ENCODE peak calls at places on chromosomes 5 and 9, in five cellular contexts. P is A673; M is pancreas; F is effector memory CD4-positive, alpha-beta T cell; D is PC-9. T is an unnamed sample.
A peak's percentile ranks its signal among the peaks of the same experiment; 100 is the strongest.

GRCh38 chr5:32503261-32503660 is 58.7 kb upstream of the ZFR start:
- DNase-seq in D (no peak), P (no peak), F (no peak), M (no peak), T (no peak)

GRCh38 chr5:166164211-166164610 is 2127.2 kb upstream of the WWC1 start:
- DNase-seq in P (no peak), M (no peak), D (no peak), F (no peak), T (no peak)

GRCh38 chr9:36991516-36992134 is 42.4 kb downstream of the PAX5 start:
- DNase-seq in F (no peak), M (no peak), P (peak; percentile 60), D (no peak), T (peak; percentile 55)

GRCh38 chr9:69542942-69543704 is 129.0 kb downstream of the APBA1 start:
- DNase-seq in D (no peak), F (no peak), M (no peak), P (peak; percentile 64), T (no peak)

GRCh38 chr5:90802695-90803317 is 244.2 kb downstream of the ADGRV1 start:
- DNase-seq in F (no peak), P (peak; percentile 67), D (peak; percentile 53), M (no peak), T (peak; percentile 6)

GRCh38 chr5:139642891-139643871 is 5.0 kb upstream of the CXXC5 start:
- DNase-seq in P (no peak), F (no peak), M (peak; percentile 85), D (peak; percentile 79), T (no peak)

GRCh38 chr9:120713257-120714087 is 798 bp downstream of the MEGF9 start:
- DNase-seq in D (no peak), F (no peak), M (peak; percentile 75), P (no peak), T (no peak)

GRCh38 chr9:125825762-125826161 is 78.6 kb downstream of the PBX3 start:
- DNase-seq in F (no peak), D (no peak), M (no peak), P (no peak), T (no peak)

GRCh38 chr9:88920645-88921044 is 70.6 kb upstream of the S1PR3 start:
- DNase-seq in D (no peak), M (no peak), P (no peak), F (no peak), T (no peak)

GRCh38 chr5:159017787-159018186 is 81.9 kb downstream of the EBF1 start:
- DNase-seq in P (peak; percentile 87), M (no peak), D (no peak), F (no peak), T (no peak)

GRCh38 chr9:119004618-119004990 is 364.6 kb downstream of the BRINP1 start:
- DNase-seq in P (no peak), F (no peak), M (no peak), D (no peak), T (no peak)

GRCh38 chr9:81848472-81848871 is 79.8 kb upstream of the SPATA31D4 start:
- DNase-seq in P (no peak), F (no peak), M (no peak), D (no peak), T (no peak)

GRCh38 chr5:172582940-172583339 is 58.1 kb upstream of the NEURL1B start:
- DNase-seq in M (no peak), F (no peak), P (no peak), D (no peak), T (no peak)

GRCh38 chr9:133785753-133786370 is 47.7 kb upstream of the SARDH start:
- DNase-seq in M (no peak), P (no peak), F (no peak), D (no peak), T (no peak)

GRCh38 chr5:176549871-176550270 is 729 bp downstream of the CDHR2 start:
- DNase-seq in M (no peak), F (no peak), D (no peak), P (no peak), T (no peak)

GRCh38 chr5:177421046-177421798 is 5.3 kb upstream of the GRK6 start:
- DNase-seq in P (no peak), F (no peak), D (no peak), M (no peak), T (no peak)

GRCh38 chr5:169122951-169123350 is 178.0 kb downstream of the SLIT3 start:
- DNase-seq in D (no peak), M (no peak), F (no peak), P (no peak), T (no peak)

GRCh38 chr5:134267366-134268018 is 41.6 kb upstream of the PPP2CA start:
- DNase-seq in D (no peak), P (peak; percentile 18), F (no peak), M (no peak), T (no peak)

GRCh38 chr9:88237454-88238280 is 99.4 kb upstream of the SPATA31C2 start:
- DNase-seq in D (no peak), F (no peak), P (no peak), M (no peak), T (no peak)

GRCh38 chr5:149829954-149830353 is 99.8 kb downstream of the PPARGC1B start:
- DNase-seq in M (no peak), F (no peak), D (no peak), P (peak; percentile 42), T (no peak)

GRCh38 chr5:179893076-179893957 is 14.4 kb downstream of the TBC1D9B start:
- DNase-seq in D (no peak), P (no peak), F (no peak), M (no peak), T (no peak)

GRCh38 chr5:84393969-84394368 is 9.3 kb upstream of the EDIL3 start:
- DNase-seq in F (no peak), D (peak; percentile 72), P (peak; percentile 3), M (no peak), T (no peak)

GRCh38 chr9:126320158-126320922 is 6.3 kb upstream of the MVB12B start:
- DNase-seq in M (no peak), D (no peak), P (no peak), F (no peak), T (no peak)

GRCh38 chr5:169296456-169297220 is 4.3 kb downstream of the SLIT3 start:
- DNase-seq in M (no peak), D (no peak), P (no peak), F (no peak), T (no peak)

GRCh38 chr5:56430437-56430836 is 197.3 kb upstream of the ANKRD55 start:
- DNase-seq in D (no peak), P (no peak), F (no peak), M (no peak), T (no peak)

GRCh38 chr9:100573655-100574260 is 4.1 kb upstream of the CAVIN4 start:
- DNase-seq in M (no peak), F (no peak), P (no peak), D (no peak), T (no peak)

GRCh38 chr9:109179801-109180523 is 12.9 kb upstream of the FRRS1L start:
- DNase-seq in P (no peak), F (no peak), M (no peak), D (no peak), T (no peak)

GRCh38 chr9:134243778-134244467 is 79.6 kb upstream of the RNU6ATAC start:
- DNase-seq in F (no peak), M (no peak), P (no peak), D (no peak), T (peak; percentile 41)

GRCh38 chr5:111070272-111071134 is 1.0 kb upstream of the TSLP start:
- DNase-seq in M (peak; percentile 62), F (no peak), D (no peak), P (peak; percentile 33), T (no peak)

GRCh38 chr5:127838661-127839060 is 135.5 kb downstream of the CCDC192 start:
- DNase-seq in D (no peak), P (no peak), F (no peak), M (no peak), T (no peak)

GRCh38 chr5:91541696-91542095 is 158.6 kb upstream of the ARRDC3 start:
- DNase-seq in D (no peak), F (no peak), M (no peak), P (no peak), T (no peak)

DNA sequence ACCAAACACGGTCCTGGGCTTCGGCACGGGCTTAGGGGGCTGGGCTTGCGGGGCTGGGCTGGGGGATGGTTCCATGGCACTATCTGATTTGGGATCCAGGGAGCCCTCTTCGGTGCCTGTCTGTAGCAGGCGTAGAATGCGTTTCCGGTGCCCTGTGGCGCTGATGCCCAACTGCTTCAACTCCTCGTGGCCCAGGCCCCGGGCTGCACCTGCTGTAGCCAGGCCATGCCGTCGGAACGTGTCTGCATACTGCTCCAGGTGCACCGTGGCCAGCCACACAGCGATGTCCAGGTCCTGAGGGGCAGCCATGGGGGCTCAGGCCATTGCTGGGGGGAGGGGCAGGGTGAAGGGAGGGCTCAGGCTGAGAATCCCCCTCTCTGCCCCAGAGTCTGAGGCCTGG is 1.9 kb downstream of the ARAP3 start:
- DNase-seq in P (no peak), F (no peak), D (no peak), M (no peak), T (no peak)
- H3K27me3 ChIP-seq in P (no peaks in the 10 kb centered on the region), F (no peaks in the 10 kb centered on the region), D (no peaks in the 10 kb centered on the region), M (no peaks in the 10 kb centered on the region), T (no peaks in the 10 kb centered on the region)

GRCh38 chr9:107734231-107735014 is 244.9 kb upstream of the KLF4 start:
- DNase-seq in P (no peak), D (peak; percentile 48), F (no peak), M (no peak), T (no peak)

GRCh38 chr9:107735821-107736220 is 246.3 kb upstream of the KLF4 start:
- DNase-seq in M (no peak), D (no peak), P (no peak), F (no peak), T (no peak)

GRCh38 chr9:107732781-107733529 is 243.4 kb upstream of the KLF4 start:
- DNase-seq in D (no peak), F (no peak), M (no peak), P (no peak), T (no peak)

GRCh38 chr9:107731115-107731762 is 241.7 kb upstream of the KLF4 start:
- DNase-seq in P (no peak), M (no peak), F (no peak), D (no peak), T (no peak)

DNA sequence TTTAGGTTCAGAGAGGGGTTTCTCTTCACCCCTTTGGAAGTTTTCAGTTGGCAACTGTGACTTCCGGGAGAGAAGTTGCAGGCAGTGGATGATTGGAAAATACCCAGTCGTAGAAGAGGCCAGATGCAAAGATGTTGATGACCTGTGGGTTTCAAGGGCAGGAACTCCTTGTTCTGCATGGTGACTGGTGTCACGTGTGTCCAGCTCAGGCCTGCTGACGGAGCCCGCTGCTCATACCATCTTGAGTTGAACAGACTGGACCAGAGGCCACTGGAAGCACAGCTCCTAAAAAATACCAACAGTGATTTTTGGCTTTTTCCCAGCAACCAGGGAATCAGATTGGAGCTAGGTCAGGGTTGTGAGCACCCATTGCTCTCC is 243.9 kb upstream of the KLF4 start:
- DNase-seq in M (no peak), P (no peak), F (no peak), D (no peak), T (no peak)
- H3K27ac ChIP-seq in M (peak overlapping the region; percentile 21), P (no peak overlapping the region), F (no peak overlapping the region), D (no peak overlapping the region), T (no peak overlapping the region)

DNA sequence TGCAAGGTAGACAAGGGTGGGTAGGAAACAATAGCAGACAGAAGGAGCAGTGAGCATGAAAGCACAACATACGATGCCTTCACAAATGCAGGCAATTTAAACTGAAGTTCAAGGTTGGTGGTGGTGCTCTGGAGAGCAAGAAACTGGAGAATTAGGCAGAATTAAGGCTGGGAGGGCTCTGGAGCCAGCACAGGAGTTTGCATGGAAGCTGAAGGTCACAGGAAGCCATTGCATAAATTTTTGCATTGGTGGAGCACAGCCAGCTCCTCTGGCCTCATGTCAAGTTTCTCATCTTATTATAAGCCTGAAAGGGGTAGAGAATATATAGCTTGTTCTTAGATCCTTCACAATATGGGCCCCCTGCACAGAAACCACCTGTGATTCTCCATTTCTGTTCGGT is 207.4 kb downstream of the PAPPA start:
- DNase-seq in D (no peak), M (no peak), F (no peak), P (no peak), T (no peak)
- H3K27me3 ChIP-seq in D (no peaks in the 10 kb centered on the region), M (no peaks in the 10 kb centered on the region), F (no peaks in the 10 kb centered on the region), P (no peaks in the 10 kb centered on the region), T (no peaks in the 10 kb centered on the region)

GRCh38 chr5:13987843-13988464 is 43.5 kb upstream of the DNAH5 start:
- DNase-seq in M (no peak), D (peak; percentile 69), P (peak; percentile 71), F (no peak), T (no peak)
- H3K27ac ChIP-seq in M (no peak overlapping the region), D (peak overlapping the region; percentile 25), P (no peak overlapping the region), F (no peak overlapping the region), T (no peak overlapping the region)